ENCODE peak calls at places on chromosomes 13 and 19, in eight cellular contexts. S is lower leg skin, F is Peyer's patch, H is stomach, G is IMR-90, M is right lobe of liver, K is NB4, O is gastrocnemius medialis. A is an unnamed sample.
A peak's percentile ranks its signal among the peaks of the same experiment; 100 is the strongest.

GRCh38 chr19:29121684-29122083 is 91.3 kb downstream of the UQCRFS1 start:
- DNase-seq in M (peak; percentile 16), K (peak; percentile 16), F (no peak), O (no peak), G (no peak), H (no peak), S (no peak), A (no peak)

GRCh38 chr19:10921199-10921879 is 7.1 kb downstream of the YIPF2 start:
- DNase-seq in G (no peak), F (no peak), S (no peak), M (no peak), O (no peak), H (no peak), K (no peak), A (no peak)

GRCh38 chr13:43072394-43072793 is 49.0 kb downstream of the DNAJC15 start:
- DNase-seq in H (no peak), S (no peak), O (peak; percentile 36), K (peak; percentile 9), F (peak; percentile 57), G (no peak), M (peak; percentile 61), A (no peak)

GRCh38 chr13:45238945-45239795 is 38.3 kb upstream of the KCTD4 start:
- DNase-seq in M (no peak), O (no peak), K (no peak), H (no peak), F (no peak), S (no peak), G (peak; percentile 62), A (no peak)

GRCh38 chr13:111936267-111936925 is 130.6 kb upstream of the SOX1 start:
- DNase-seq in O (no peak), S (no peak), K (no peak), M (no peak), G (no peak), F (no peak), H (peak; percentile 22), A (no peak)

GRCh38 chr13:93857126-93857525 is 622.4 kb downstream of the DCT start:
- DNase-seq in H (no peak), F (no peak), G (peak; percentile 63), K (no peak), M (no peak), S (no peak), O (no peak), A (no peak)

GRCh38 chr19:17254636-17255035 is 8.9 kb upstream of the NR2F6 start:
- DNase-seq in O (no peak), H (no peak), S (no peak), K (peak; percentile 60), G (no peak), F (no peak), M (no peak), A (no peak)

GRCh38 chr13:47679391-47679790 is 321.7 kb downstream of the SUCLA2 start:
- DNase-seq in M (no peak), O (no peak), F (no peak), S (no peak), K (no peak), G (peak; percentile 59), H (no peak), A (no peak)

GRCh38 chr13:102812616-102813287 is 13.8 kb downstream of the BIVM start:
- DNase-seq in H (no peak), S (no peak), M (no peak), G (peak; percentile 15), O (no peak), F (no peak), K (peak; percentile 39), A (no peak)

GRCh38 chr19:49109569-49110233 is 4.5 kb upstream of the LIN7B start:
- DNase-seq in F (no peak), K (no peak), S (no peak), H (no peak), G (no peak), M (no peak), O (no peak), A (no peak)

GRCh38 chr19:49110567-49110966 is 3.6 kb upstream of the LIN7B start:
- DNase-seq in S (no peak), H (no peak), F (no peak), O (no peak), G (peak; percentile 62), K (no peak), M (no peak), A (no peak)

GRCh38 chr19:49113762-49114629 is at the start of gene LIN7B:
- DNase-seq in S (no peak), H (peak; percentile 77), F (peak; percentile 81), O (peak; percentile 58), M (peak; percentile 69), G (peak; percentile 54), K (peak; percentile 75), A (peak; percentile 74)

GRCh38 chr19:49109051-49109450 is 5.1 kb upstream of the LIN7B start:
- DNase-seq in S (no peak), G (no peak), K (no peak), H (no peak), O (no peak), M (no peak), F (no peak), A (no peak)

DNA sequence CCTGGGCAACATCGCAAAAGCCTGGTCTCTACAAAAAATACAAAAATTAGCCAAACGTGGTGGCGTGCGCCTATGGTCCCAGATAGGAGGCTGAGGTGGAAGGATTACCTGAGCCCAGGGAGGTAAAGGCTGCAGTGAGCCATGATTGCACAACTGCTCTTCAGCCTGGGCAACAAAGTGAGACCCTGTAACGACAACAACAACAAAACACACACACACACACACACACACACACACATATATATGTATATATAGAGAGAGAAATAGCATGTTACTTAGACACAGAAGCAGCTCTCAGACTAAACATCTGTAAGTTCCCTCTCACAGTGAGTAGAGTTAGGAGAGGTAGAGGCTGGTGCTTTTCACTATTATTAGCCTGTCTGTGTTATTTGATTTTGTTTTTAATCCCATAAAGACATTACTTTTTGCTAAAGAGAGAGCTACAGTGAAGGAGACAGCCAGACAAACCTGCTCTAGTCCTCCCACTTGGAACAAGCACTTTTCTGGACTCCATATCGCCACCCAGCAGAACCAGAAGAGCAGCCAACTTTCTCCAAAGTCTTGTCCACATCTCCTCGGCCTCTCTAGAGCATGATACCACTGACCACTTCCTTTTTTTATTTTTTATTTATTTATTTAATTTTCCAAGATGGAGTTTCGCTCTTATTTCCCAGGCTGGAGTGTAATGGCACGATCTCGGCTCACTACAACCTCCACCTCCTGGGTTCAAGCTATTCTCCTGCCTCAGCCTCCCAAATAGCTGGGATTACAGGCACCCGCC is 2.8 kb upstream of the LIN7B start:
- DNase-seq in O (no peak), S (no peak), M (no peak), F (no peak), G (no peak), K (no peak), H (no peak), A (no peak)
- TF ChIP-seq POLR2A in O (no peak), S (no peak), M (no peak), F (no peak), G (no peak), K (no peak), H (no peak), A (no peak)

GRCh38 chr19:45882652-45883585 is 3.0 kb downstream of the IRF2BP1 start:
- DNase-seq in S (peak; percentile 60), K (peak; percentile 98), G (peak; percentile 82), F (peak; percentile 93), O (peak; percentile 62), M (peak; percentile 95), H (peak; percentile 97), A (peak; percentile 95)
- TF ChIP-seq POLR2A in S (no peak), K (no peak), G (no peak), F (peak; percentile 88), O (no peak), M (peak; percentile 71), H (peak; percentile 13), A (no peak)

GRCh38 chr13:78658630-78659449 is at the start of gene OBI1:
- DNase-seq in O (peak; percentile 84), S (peak; percentile 91), K (peak; percentile 93), G (peak; percentile 89), M (peak; percentile 97), H (peak; percentile 94), F (peak; percentile 97), A (peak; percentile 91)
- TF ChIP-seq POLR2A in O (peak; percentile 50), S (no peak), K (peak; percentile 96), G (no peak), M (peak; percentile 68), H (no peak), F (peak; percentile 62), A (peak; percentile 60)

DNA sequence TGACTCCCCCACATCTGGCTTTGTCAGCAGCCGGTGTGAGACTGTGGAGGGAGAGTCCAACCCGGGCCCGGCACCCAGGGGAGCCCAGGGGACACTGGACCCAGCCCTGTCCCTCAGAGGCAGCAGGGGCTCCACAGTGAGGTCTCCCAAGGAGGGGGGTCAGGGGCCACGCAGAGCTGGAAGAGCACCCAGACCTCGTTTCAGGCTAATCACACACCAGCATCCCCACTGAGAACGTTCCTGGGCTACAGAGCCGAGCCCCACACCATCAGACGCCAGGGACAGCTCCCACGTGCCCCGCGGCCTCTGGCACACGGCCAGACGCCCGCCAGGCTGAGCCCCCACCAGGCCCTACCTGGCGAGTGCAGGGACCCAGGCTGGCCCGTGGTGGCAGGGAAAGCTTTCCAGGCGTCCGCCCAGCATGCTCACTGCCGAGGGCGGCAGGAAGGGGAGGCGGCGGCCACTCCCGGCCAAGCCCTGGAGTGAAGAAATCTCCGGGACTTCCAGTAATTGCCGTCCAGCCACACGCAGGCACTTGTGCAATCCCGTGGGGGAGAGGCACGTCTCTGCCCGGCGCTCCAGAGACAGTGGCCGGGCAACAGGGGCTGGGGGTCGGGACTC is 19.2 kb downstream of the SBNO2 start:
- DNase-seq in O (peak; percentile 94), F (peak; percentile 90), S (peak; percentile 83), K (peak; percentile 85), M (peak; percentile 95), G (peak; percentile 86), H (peak; percentile 87), A (peak; percentile 42)
- TF ChIP-seq POLR2A in O (peak; percentile 84), F (peak; percentile 19), S (no peak), K (no peak), M (peak; percentile 65), G (no peak), H (no peak), A (no peak)

DNA sequence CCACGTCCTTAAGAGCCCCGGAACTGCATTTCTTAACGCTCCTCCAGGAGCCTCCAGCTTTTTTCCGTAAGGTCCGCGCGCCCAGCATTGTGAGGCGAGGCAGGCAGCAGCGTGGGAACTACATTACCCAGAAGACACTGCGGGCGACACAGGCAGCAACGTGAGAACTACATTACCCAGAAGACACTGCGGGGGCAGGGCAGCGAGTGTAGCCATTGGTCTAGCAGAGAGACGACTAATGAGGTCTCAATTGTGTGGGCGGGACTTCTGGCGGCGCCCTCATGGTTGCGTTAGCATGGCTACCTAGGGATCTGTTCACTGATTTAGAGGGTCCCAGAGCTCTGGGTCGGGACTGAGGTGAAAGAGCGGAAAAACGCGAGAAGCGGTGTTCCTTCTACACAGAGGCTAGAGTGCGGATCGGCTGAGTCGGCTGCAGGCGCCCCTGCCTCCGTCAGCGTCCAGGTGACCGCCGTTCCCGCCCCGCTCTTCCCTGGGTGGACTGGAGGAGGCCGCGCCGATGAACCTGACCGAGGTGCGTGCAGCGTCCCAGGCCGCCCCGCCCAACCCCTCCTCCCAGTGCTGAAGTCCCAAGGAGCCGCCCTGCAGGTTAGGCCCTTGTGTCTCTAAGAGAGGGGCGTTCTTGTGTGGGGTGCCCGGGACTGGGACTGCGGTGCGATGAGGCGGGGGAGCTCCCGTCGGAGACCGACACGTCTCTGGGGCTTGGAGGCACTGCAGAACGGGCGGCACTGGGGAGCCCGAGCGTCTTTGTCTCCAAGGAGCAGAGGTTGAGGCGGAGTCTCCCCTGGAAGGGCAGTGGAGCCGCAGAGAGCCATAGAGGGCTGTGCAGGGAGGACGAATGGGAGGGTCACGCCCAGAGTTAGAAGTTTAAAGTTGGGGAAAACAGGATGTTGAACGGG is at the start of gene ZNF749:
- DNase-seq in K (peak; percentile 95), H (peak; percentile 98), F (peak; percentile 100), G (peak; percentile 97), O (peak; percentile 99), S (peak; percentile 100), M (peak; percentile 99), A (peak; percentile 98)
- TF ChIP-seq POLR2A in K (peak; percentile 55), H (no peak), F (peak; percentile 46), G (peak; percentile 57), O (no peak), S (no peak), M (no peak), A (peak; percentile 14)

GRCh38 chr19:4246767-4247593 is at the start of gene YJU2:
- DNase-seq in S (peak; percentile 99), F (peak; percentile 99), G (peak; percentile 99), K (peak; percentile 96), M (peak; percentile 99), H (peak; percentile 99), O (peak; percentile 99), A (peak; percentile 99)
- TF ChIP-seq POLR2A in S (no peak), F (peak; percentile 75), G (peak; percentile 92), K (peak; percentile 49), M (peak; percentile 51), H (no peak), O (peak; percentile 42), A (peak; percentile 59)

A was measured in endothelial cell of umbilical vein.